ENCODE peak calls at places on chromosomes 11 and 22, in five cellular contexts. L, W, D, F and V are unnamed samples.

GRCh38 chr11:17972987-17973386 is 39.9 kb downstream of the SERGEF start:
- DNase-seq in W (peak; percentile 73), L (peak; percentile 58), F (no peak), D (peak; percentile 86), V (peak; percentile 89)

GRCh38 chr22:49312601-49313000 is 515.1 kb downstream of the BRD1 start:
- DNase-seq in F (no peak), D (no peak), W (no peak), L (no peak), V (no peak)

GRCh38 chr11:250740-251299 is 14.0 kb downstream of the PSMD13 start:
- DNase-seq in L (no peak), F (peak; percentile 79), D (peak; percentile 69), W (no peak), V (no peak)

GRCh38 chr11:95517453-95517852 is 272.1 kb downstream of the FAM76B start:
- DNase-seq in W (peak; percentile 1), D (no peak), F (no peak), L (no peak), V (no peak)

GRCh38 chr11:20048246-20048645 is 112.0 kb downstream of the DBX1 start:
- DNase-seq in L (no peak), F (no peak), D (no peak), W (no peak), V (peak; percentile 67)

GRCh38 chr22:28426346-28427132 is 253.1 kb downstream of the TTC28 start:
- DNase-seq in L (peak; percentile 5), W (no peak), D (peak; percentile 70), F (no peak), V (peak; percentile 73)

GRCh38 chr11:47177846-47178245 is 1.2 kb upstream of the ARFGAP2 start:
- DNase-seq in F (no peak), W (no peak), D (no peak), L (no peak), V (no peak)

GRCh38 chr11:71311928-71312510 is 59.6 kb upstream of the SHANK2 start:
- DNase-seq in W (no peak), F (no peak), L (no peak), D (no peak), V (no peak)

GRCh38 chr11:81840375-81840774 is 893.3 kb downstream of the FAM181B start:
- DNase-seq in L (no peak), W (no peak), F (no peak), D (peak; percentile 33), V (no peak)

GRCh38 chr22:37138879-37139561 is 10.7 kb downstream of the IL2RB start:
- DNase-seq in D (no peak), F (no peak), W (no peak), L (no peak), V (no peak)

GRCh38 chr11:6219359-6219758 is 14.0 kb downstream of the C11orf42 start:
- DNase-seq in W (no peak), F (no peak), D (peak; percentile 89), L (peak; percentile 7), V (peak; percentile 89)

GRCh38 chr11:113796663-113797259 is 17.2 kb downstream of the CLDN25 start:
- DNase-seq in D (peak; percentile 59), W (peak; percentile 24), L (peak; percentile 56), F (no peak), V (peak; percentile 9)

GRCh38 chr22:23695748-23696325 is 5.0 kb downstream of the RGL4 start:
- DNase-seq in W (no peak), L (no peak), D (no peak), F (no peak), V (no peak)

GRCh38 chr11:79466411-79466810 is 25.6 kb upstream of the TENM4 start:
- DNase-seq in L (no peak), W (no peak), F (no peak), D (peak; percentile 34), V (peak; percentile 79)

GRCh38 chr22:36940676-36941075 is 27.2 kb downstream of the CSF2RB start:
- DNase-seq in L (no peak), W (no peak), D (no peak), F (no peak), V (no peak)

GRCh38 chr11:45665206-45665932 is at the start of gene CHST1:
- DNase-seq in W (peak; percentile 68), F (no peak), D (peak; percentile 32), L (peak; percentile 48), V (peak; percentile 2)

GRCh38 chr22:39771486-39771885 is 122.1 kb downstream of the ENTHD1 start:
- DNase-seq in D (no peak), L (no peak), W (no peak), F (no peak), V (no peak)

GRCh38 chr11:79155237-79155636 is 285.6 kb downstream of the TENM4 start:
- DNase-seq in L (no peak), F (no peak), W (no peak), D (no peak), V (no peak)

GRCh38 chr11:67662806-67663514 is 11.5 kb downstream of the ALDH3B2 start:
- DNase-seq in D (no peak), L (no peak), F (no peak), W (no peak), V (no peak)

GRCh38 chr11:10379871-10380568 is 75.0 kb upstream of the AMPD3 start:
- DNase-seq in D (peak; percentile 40), W (no peak), F (no peak), L (no peak), V (no peak)